ENCODE peak calls at places on chromosomes 13 and 19, in seven cellular contexts. One of them, this sample, is unnamed.

GRCh38 chr19:1884719-1885334 is 469 bp downstream of the ABHD17A start:
- DNase-seq in aorta: no peak
- DNase-seq in ELR: peak
- DNase-seq in stimulated activated CD8-positive, alpha-beta memory T cell treated with anti-CD3 and anti-CD28 coated beads, Interleukin-7, amount 100 ng/mL, for 1 hour: no peak
- DNase-seq in NCI-H1048: no peak
- DNase-seq in astrocyte of the cerebellum: no peak
- DNase-seq in stimulated activated CD4-positive, alpha-beta T cell treated with anti-CD3 and anti-CD28 coated beads, Interleukin-4, amount 100 ng/mL, for 4 hours: no peak
- DNase-seq in this sample: no peak

GRCh38 chr13:89375839-89376238 is 1704.7 kb downstream of the SLITRK5 start:
- DNase-seq in ELR: peak
- DNase-seq in aorta: no peak
- DNase-seq in NCI-H1048: no peak
- DNase-seq in stimulated activated CD4-positive, alpha-beta T cell treated with anti-CD3 and anti-CD28 coated beads, Interleukin-4, amount 100 ng/mL, for 4 hours: no peak
- DNase-seq in astrocyte of the cerebellum: peak
- DNase-seq in stimulated activated CD8-positive, alpha-beta memory T cell treated with anti-CD3 and anti-CD28 coated beads, Interleukin-7, amount 100 ng/mL, for 1 hour: no peak
- DNase-seq in this sample: no peak

GRCh38 chr19:30522359-30522758 is 150.2 kb downstream of the ZNF536 start:
- DNase-seq in NCI-H1048: no peak
- DNase-seq in stimulated activated CD4-positive, alpha-beta T cell treated with anti-CD3 and anti-CD28 coated beads, Interleukin-4, amount 100 ng/mL, for 4 hours: no peak
- DNase-seq in aorta: no peak
- DNase-seq in ELR: no peak
- DNase-seq in astrocyte of the cerebellum: no peak
- DNase-seq in stimulated activated CD8-positive, alpha-beta memory T cell treated with anti-CD3 and anti-CD28 coated beads, Interleukin-7, amount 100 ng/mL, for 1 hour: no peak
- DNase-seq in this sample: no peak

GRCh38 chr19:4662020-4662695 is 8.0 kb downstream of the MYDGF start:
- DNase-seq in stimulated activated CD8-positive, alpha-beta memory T cell treated with anti-CD3 and anti-CD28 coated beads, Interleukin-7, amount 100 ng/mL, for 1 hour: no peak
- DNase-seq in NCI-H1048: no peak
- DNase-seq in astrocyte of the cerebellum: no peak
- DNase-seq in stimulated activated CD4-positive, alpha-beta T cell treated with anti-CD3 and anti-CD28 coated beads, Interleukin-4, amount 100 ng/mL, for 4 hours: no peak
- DNase-seq in ELR: no peak
- DNase-seq in aorta: no peak
- DNase-seq in this sample: no peak

GRCh38 chr13:98039261-98039660 is 85.8 kb downstream of the IPO5 start:
- DNase-seq in ELR: no peak
- DNase-seq in NCI-H1048: no peak
- DNase-seq in stimulated activated CD4-positive, alpha-beta T cell treated with anti-CD3 and anti-CD28 coated beads, Interleukin-4, amount 100 ng/mL, for 4 hours: no peak
- DNase-seq in aorta: no peak
- DNase-seq in stimulated activated CD8-positive, alpha-beta memory T cell treated with anti-CD3 and anti-CD28 coated beads, Interleukin-7, amount 100 ng/mL, for 1 hour: no peak
- DNase-seq in astrocyte of the cerebellum: no peak
- DNase-seq in this sample: no peak

GRCh38 chr13:74040200-74040599 is 94.0 kb downstream of the KLF12 start:
- DNase-seq in ELR: peak
- DNase-seq in stimulated activated CD4-positive, alpha-beta T cell treated with anti-CD3 and anti-CD28 coated beads, Interleukin-4, amount 100 ng/mL, for 4 hours: no peak
- DNase-seq in aorta: no peak
- DNase-seq in NCI-H1048: no peak
- DNase-seq in stimulated activated CD8-positive, alpha-beta memory T cell treated with anti-CD3 and anti-CD28 coated beads, Interleukin-7, amount 100 ng/mL, for 1 hour: no peak
- DNase-seq in astrocyte of the cerebellum: no peak
- DNase-seq in this sample: no peak

GRCh38 chr19:40578442-40578908 is 1.8 kb downstream of the SHKBP1 start:
- DNase-seq in ELR: peak
- DNase-seq in astrocyte of the cerebellum: no peak
- DNase-seq in NCI-H1048: no peak
- DNase-seq in stimulated activated CD4-positive, alpha-beta T cell treated with anti-CD3 and anti-CD28 coated beads, Interleukin-4, amount 100 ng/mL, for 4 hours: no peak
- DNase-seq in stimulated activated CD8-positive, alpha-beta memory T cell treated with anti-CD3 and anti-CD28 coated beads, Interleukin-7, amount 100 ng/mL, for 1 hour: no peak
- DNase-seq in aorta: no peak
- DNase-seq in this sample: no peak

GRCh38 chr13:76968041-76968440 is 19.7 kb downstream of the ACOD1 start:
- DNase-seq in ELR: no peak
- DNase-seq in stimulated activated CD8-positive, alpha-beta memory T cell treated with anti-CD3 and anti-CD28 coated beads, Interleukin-7, amount 100 ng/mL, for 1 hour: no peak
- DNase-seq in astrocyte of the cerebellum: no peak
- DNase-seq in aorta: no peak
- DNase-seq in stimulated activated CD4-positive, alpha-beta T cell treated with anti-CD3 and anti-CD28 coated beads, Interleukin-4, amount 100 ng/mL, for 4 hours: no peak
- DNase-seq in NCI-H1048: no peak
- DNase-seq in this sample: no peak

GRCh38 chr13:101959016-101959415 is 442.8 kb downstream of the FGF14 start:
- DNase-seq in astrocyte of the cerebellum: no peak
- DNase-seq in stimulated activated CD8-positive, alpha-beta memory T cell treated with anti-CD3 and anti-CD28 coated beads, Interleukin-7, amount 100 ng/mL, for 1 hour: no peak
- DNase-seq in aorta: no peak
- DNase-seq in ELR: no peak
- DNase-seq in stimulated activated CD4-positive, alpha-beta T cell treated with anti-CD3 and anti-CD28 coated beads, Interleukin-4, amount 100 ng/mL, for 4 hours: no peak
- DNase-seq in NCI-H1048: no peak
- DNase-seq in this sample: no peak

GRCh38 chr19:51166846-51167490 is 24.9 kb downstream of the SIGLEC7 start:
- DNase-seq in aorta: peak
- DNase-seq in NCI-H1048: no peak
- DNase-seq in astrocyte of the cerebellum: no peak
- DNase-seq in stimulated activated CD4-positive, alpha-beta T cell treated with anti-CD3 and anti-CD28 coated beads, Interleukin-4, amount 100 ng/mL, for 4 hours: peak
- DNase-seq in stimulated activated CD8-positive, alpha-beta memory T cell treated with anti-CD3 and anti-CD28 coated beads, Interleukin-7, amount 100 ng/mL, for 1 hour: peak
- DNase-seq in ELR: no peak
- DNase-seq in this sample: no peak

This sample was measured in kidney epithelial cell.